ENCODE peak calls at places on chromosomes 13 and 19, in seven cellular contexts. K, X, S, W, T, J and D are unnamed samples.

GRCh38 chr19:31408460-31409124 is 59.4 kb upstream of the TSHZ3 start:
- DNase-seq in T (peak; percentile 43), X (peak; percentile 85), K (peak; percentile 36), S (peak; percentile 61), W (no peak), J (no peak), D (peak; percentile 89)

GRCh38 chr13:39765801-39766463 is 110.5 kb downstream of the COG6 start:
- DNase-seq in K (peak; percentile 40), X (peak; percentile 39), W (no peak), J (peak; percentile 54), S (no peak), T (peak; percentile 25), D (peak; percentile 18)

GRCh38 chr19:31278555-31279435 is 70.4 kb downstream of the TSHZ3 start:
- DNase-seq in K (no peak), T (no peak), X (no peak), W (no peak), S (no peak), J (no peak), D (no peak)

GRCh38 chr13:100491164-100491847 is 97.3 kb downstream of the GGACT start:
- DNase-seq in S (no peak), X (peak; percentile 89), J (peak; percentile 61), W (no peak), T (no peak), K (no peak), D (peak; percentile 91)

GRCh38 chr13:24911135-24911524 is 147.2 kb downstream of the RNF17 start:
- DNase-seq in J (no peak), K (peak; percentile 91), W (no peak), T (no peak), X (peak; percentile 62), S (no peak), D (peak; percentile 52)

GRCh38 chr13:59665184-59665583 is 498.5 kb downstream of the DIAPH3 start:
- DNase-seq in W (no peak), S (no peak), J (no peak), K (no peak), X (no peak), T (no peak), D (no peak)

GRCh38 chr19:51259348-51260245 is 8.7 kb downstream of the SIGLECL1 start:
- DNase-seq in J (no peak), W (no peak), T (no peak), K (peak; percentile 78), X (peak; percentile 17), S (no peak), D (peak; percentile 16)

GRCh38 chr19:38389101-38389925 is 816 bp downstream of the SPRED3 start:
- DNase-seq in X (peak; percentile 75), J (no peak), T (no peak), S (no peak), W (no peak), K (peak; percentile 72), D (peak; percentile 69)

GRCh38 chr19:39553082-39553652 is 13.2 kb upstream of the EID2 start:
- DNase-seq in X (no peak), K (no peak), S (no peak), J (no peak), W (no peak), T (no peak), D (no peak)

GRCh38 chr19:30712428-30713151 is 340.4 kb downstream of the ZNF536 start:
- DNase-seq in J (no peak), T (no peak), W (no peak), S (no peak), K (no peak), X (no peak), D (no peak)

GRCh38 chr13:113552079-113552478 is 32.5 kb upstream of the TFDP1 start:
- DNase-seq in X (no peak), W (no peak), S (no peak), J (no peak), T (no peak), K (no peak), D (no peak)

GRCh38 chr19:2112516-2113320 is 16.0 kb downstream of the IZUMO4 start:
- DNase-seq in K (no peak), S (no peak), T (no peak), W (no peak), X (peak; percentile 18), J (no peak), D (no peak)

GRCh38 chr19:41860419-41861097 is 503 bp downstream of the RPS19 start:
- DNase-seq in X (peak; percentile 40), K (no peak), W (no peak), S (no peak), J (peak; percentile 55), T (no peak), D (peak; percentile 32)

GRCh38 chr13:110027470-110028240 is 241.3 kb upstream of the IRS2 start:
- DNase-seq in K (no peak), W (no peak), S (no peak), J (no peak), T (no peak), X (no peak), D (peak; percentile 72)

GRCh38 chr13:93603043-93603442 is 376.4 kb downstream of the GPC6 start:
- DNase-seq in X (peak; percentile 94), K (peak; percentile 90), J (no peak), S (peak; percentile 67), T (peak; percentile 33), W (no peak), D (peak; percentile 79)

GRCh38 chr19:12064266-12065099 is at the start of gene ZNF844:
- DNase-seq in J (peak; percentile 97), T (no peak), K (peak; percentile 89), W (peak; percentile 50), S (no peak), X (peak; percentile 91), D (peak; percentile 89)

GRCh38 chr19:27974082-27974513 is 1238.9 kb downstream of the UQCRFS1 start:
- DNase-seq in S (no peak), X (no peak), K (peak; percentile 7), J (no peak), T (no peak), W (no peak), D (peak; percentile 1)

GRCh38 chr13:77460195-77460594 is 75.3 kb upstream of the SCEL start:
- DNase-seq in T (no peak), S (no peak), W (no peak), J (no peak), K (peak; percentile 1), X (peak; percentile 3), D (no peak)

GRCh38 chr13:50437252-50437651 is 406.2 kb downstream of the DLEU7 start:
- DNase-seq in X (peak; percentile 89), S (peak; percentile 80), T (no peak), K (no peak), W (no peak), J (no peak), D (peak; percentile 47)

GRCh38 chr13:106528711-106529414 is 6.6 kb downstream of the EFNB2 start:
- DNase-seq in X (no peak), S (no peak), T (no peak), J (no peak), W (no peak), K (no peak), D (no peak)

GRCh38 chr19:439167-439900 is 21.5 kb downstream of the SHC2 start:
- DNase-seq in K (no peak), J (no peak), T (no peak), X (no peak), W (no peak), S (no peak), D (no peak)

GRCh38 chr19:55014714-55015113 is 23.4 kb downstream of the GP6 start:
- DNase-seq in K (peak; percentile 25), T (no peak), S (no peak), J (no peak), W (no peak), X (no peak), D (no peak)

GRCh38 chr19:19528721-19529490 is at the start of gene YJEFN3:
- DNase-seq in K (no peak), W (no peak), X (no peak), J (no peak), S (no peak), T (no peak), D (peak; percentile 26)

GRCh38 chr19:55382013-55382412 is 2.1 kb downstream of the TMEM238 start:
- DNase-seq in K (no peak), T (no peak), S (no peak), X (no peak), W (no peak), J (no peak), D (no peak)

DNA sequence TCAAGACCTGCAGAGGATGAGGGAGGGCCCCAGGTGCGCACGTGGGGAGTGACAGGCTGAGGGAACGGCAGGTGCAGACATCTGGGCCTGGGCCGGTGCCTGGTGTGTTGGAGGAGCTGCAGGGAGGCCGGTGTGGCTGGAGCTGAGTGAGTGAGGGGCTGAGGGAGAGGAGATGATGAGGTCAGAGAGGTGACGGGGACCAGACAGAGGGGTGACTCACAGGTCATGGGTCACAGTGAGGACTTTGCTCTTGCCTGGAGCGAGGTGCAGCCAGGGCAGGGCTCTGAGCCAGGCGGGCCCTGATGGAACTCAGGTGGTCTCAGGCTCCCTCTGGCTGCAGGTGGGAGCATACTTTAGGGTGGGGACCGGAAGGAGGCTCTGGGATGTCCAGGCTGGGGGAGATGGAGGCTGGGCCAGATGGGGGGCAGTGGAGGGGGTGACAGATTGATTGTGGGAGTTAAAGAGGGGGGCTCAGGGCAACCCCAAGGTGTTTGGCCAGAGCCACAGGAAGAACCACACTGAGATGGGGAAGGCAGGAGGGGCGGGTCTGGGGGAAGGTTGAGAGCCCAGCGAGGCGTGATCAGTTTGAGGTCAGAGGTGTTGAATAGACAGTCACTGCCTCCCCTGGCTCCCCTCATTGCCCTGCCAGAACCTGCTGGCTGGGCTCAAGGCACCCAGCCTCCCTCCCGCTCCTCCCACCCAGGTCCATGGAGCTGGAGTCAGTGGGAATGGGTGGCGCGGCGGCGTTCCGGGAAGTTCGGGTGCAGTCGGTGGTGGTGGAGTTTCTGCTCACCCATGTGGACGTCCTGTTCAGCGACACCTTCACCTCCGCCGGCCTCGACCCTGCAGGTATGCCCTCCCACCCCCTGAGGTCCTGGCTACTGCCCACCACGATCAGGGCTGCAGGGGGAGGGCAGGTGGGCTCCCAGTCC is 8.4 kb downstream of the ARHGAP33 start:
- DNase-seq in S (no peak), J (no peak), X (no peak), K (no peak), W (no peak), T (no peak), D (no peak)
- TF ChIP-seq CTCF in S (no peak), J (no peak), X (no peak), K (no peak), W (no peak), T (no peak), D (no peak)

GRCh38 chr19:9431475-9431874 is 3.9 kb downstream of the ZNF266 start:
- DNase-seq in S (no peak), J (no peak), W (peak; percentile 16), X (peak; percentile 15), T (no peak), K (peak; percentile 54), D (no peak)
- TF ChIP-seq CTCF in S (peak; percentile 7), J (peak; percentile 28), W (peak; percentile 46), X (peak; percentile 54), T (peak; percentile 29), K (peak; percentile 63), D (peak; percentile 37)

GRCh38 chr13:41643502-41643901 is 186.2 kb downstream of the RGCC start:
- DNase-seq in T (no peak), X (no peak), J (no peak), K (no peak), S (no peak), W (no peak), D (no peak)
- TF ChIP-seq CTCF in T (no peak), X (no peak), J (no peak), K (no peak), S (no peak), W (no peak), D (no peak)

DNA sequence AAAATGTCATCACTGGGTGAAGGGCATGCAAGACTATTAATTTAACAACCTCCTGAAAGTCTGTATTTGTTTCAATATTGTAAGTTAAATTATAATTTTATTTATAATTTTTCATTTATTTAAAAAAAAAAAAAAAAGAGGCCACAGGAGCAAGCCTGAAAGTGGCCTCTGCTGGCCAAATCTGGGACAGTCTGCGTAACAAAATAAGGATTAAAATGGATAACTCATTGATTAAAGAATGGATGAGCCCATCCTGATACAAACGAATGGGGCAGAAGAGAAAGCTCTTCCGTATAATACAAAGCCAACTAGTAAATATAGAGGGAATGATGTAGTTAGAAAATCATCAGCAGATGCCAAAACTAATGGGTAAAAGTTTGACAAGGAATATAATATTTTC is 36.2 kb downstream of the SUCLA2 start:
- DNase-seq in X (no peak), K (no peak), W (no peak), S (no peak), J (no peak), T (no peak), D (no peak)
- TF ChIP-seq CTCF in X (no peak), K (no peak), W (no peak), S (no peak), J (no peak), T (peak; percentile 26), D (no peak)